ENCODE peak calls at places on chromosomes 2 and 18, in seven cellular contexts. One of them, this sample, is unnamed.

GRCh38 chr2:66427219-66427768 is 7.6 kb upstream of the MEIS1 start:
- DNase-seq in activated CD8-positive, alpha-beta T cell treated with anti-CD3 and anti-CD28 coated beads for 36 hours: no peak
- DNase-seq in retinal pigment epithelial cell: no peak
- DNase-seq in hepatocyte: peak; percentile 44
- DNase-seq in brain microvascular endothelial cell: no peak
- DNase-seq in fibroblast of mammary gland: no peak
- DNase-seq in D721Med: no peak
- DNase-seq in this sample: no peak

GRCh38 chr2:85578243-85579180 is 1.1 kb downstream of the VAMP8 start:
- DNase-seq in fibroblast of mammary gland: no peak
- DNase-seq in D721Med: no peak
- DNase-seq in brain microvascular endothelial cell: no peak
- DNase-seq in retinal pigment epithelial cell: no peak
- DNase-seq in activated CD8-positive, alpha-beta T cell treated with anti-CD3 and anti-CD28 coated beads for 36 hours: peak; percentile 54
- DNase-seq in hepatocyte: no peak
- DNase-seq in this sample: no peak

GRCh38 chr2:200662727-200663126 is 76.9 kb downstream of the AOX1 start:
- DNase-seq in activated CD8-positive, alpha-beta T cell treated with anti-CD3 and anti-CD28 coated beads for 36 hours: no peak
- DNase-seq in fibroblast of mammary gland: peak; percentile 88
- DNase-seq in hepatocyte: peak; percentile 42
- DNase-seq in retinal pigment epithelial cell: peak; percentile 72
- DNase-seq in D721Med: no peak
- DNase-seq in brain microvascular endothelial cell: peak; percentile 35
- DNase-seq in this sample: peak; percentile 43

GRCh38 chr2:237600205-237600846 is 9.8 kb upstream of the RAB17 start:
- DNase-seq in hepatocyte: peak; percentile 68
- DNase-seq in brain microvascular endothelial cell: peak; percentile 45
- DNase-seq in activated CD8-positive, alpha-beta T cell treated with anti-CD3 and anti-CD28 coated beads for 36 hours: no peak
- DNase-seq in D721Med: no peak
- DNase-seq in retinal pigment epithelial cell: no peak
- DNase-seq in fibroblast of mammary gland: peak; percentile 66
- DNase-seq in this sample: no peak

GRCh38 chr2:119584469-119584868 is 40.2 kb downstream of the CFAP221 start:
- DNase-seq in fibroblast of mammary gland: no peak
- DNase-seq in brain microvascular endothelial cell: no peak
- DNase-seq in hepatocyte: no peak
- DNase-seq in activated CD8-positive, alpha-beta T cell treated with anti-CD3 and anti-CD28 coated beads for 36 hours: no peak
- DNase-seq in retinal pigment epithelial cell: no peak
- DNase-seq in D721Med: no peak
- DNase-seq in this sample: no peak

GRCh38 chr2:109340381-109340780 is 211.4 kb downstream of the SH3RF3 start:
- DNase-seq in fibroblast of mammary gland: no peak
- DNase-seq in brain microvascular endothelial cell: no peak
- DNase-seq in D721Med: no peak
- DNase-seq in activated CD8-positive, alpha-beta T cell treated with anti-CD3 and anti-CD28 coated beads for 36 hours: no peak
- DNase-seq in retinal pigment epithelial cell: no peak
- DNase-seq in hepatocyte: no peak
- DNase-seq in this sample: no peak

GRCh38 chr2:194087569-194087968 is 1569.5 kb upstream of the SLC39A10 start:
- DNase-seq in activated CD8-positive, alpha-beta T cell treated with anti-CD3 and anti-CD28 coated beads for 36 hours: no peak
- DNase-seq in D721Med: no peak
- DNase-seq in hepatocyte: no peak
- DNase-seq in retinal pigment epithelial cell: peak; percentile 87
- DNase-seq in fibroblast of mammary gland: no peak
- DNase-seq in brain microvascular endothelial cell: no peak
- DNase-seq in this sample: no peak

GRCh38 chr2:169765523-169765922 is 31.9 kb downstream of the KLHL23 start:
- DNase-seq in brain microvascular endothelial cell: peak; percentile 43
- DNase-seq in retinal pigment epithelial cell: peak; percentile 16
- DNase-seq in hepatocyte: peak; percentile 23
- DNase-seq in fibroblast of mammary gland: peak; percentile 54
- DNase-seq in D721Med: no peak
- DNase-seq in activated CD8-positive, alpha-beta T cell treated with anti-CD3 and anti-CD28 coated beads for 36 hours: no peak
- DNase-seq in this sample: no peak

GRCh38 chr18:55407774-55408535 is 180.0 kb downstream of the TCF4 start:
- DNase-seq in brain microvascular endothelial cell: no peak
- DNase-seq in hepatocyte: no peak
- DNase-seq in fibroblast of mammary gland: no peak
- DNase-seq in D721Med: no peak
- DNase-seq in activated CD8-positive, alpha-beta T cell treated with anti-CD3 and anti-CD28 coated beads for 36 hours: no peak
- DNase-seq in retinal pigment epithelial cell: no peak
- DNase-seq in this sample: no peak

GRCh38 chr2:9284521-9285297 is 78.1 kb downstream of the ASAP2 start:
- DNase-seq in activated CD8-positive, alpha-beta T cell treated with anti-CD3 and anti-CD28 coated beads for 36 hours: no peak
- DNase-seq in D721Med: no peak
- DNase-seq in brain microvascular endothelial cell: no peak
- DNase-seq in fibroblast of mammary gland: no peak
- DNase-seq in hepatocyte: no peak
- DNase-seq in retinal pigment epithelial cell: no peak
- DNase-seq in this sample: no peak

GRCh38 chr18:74840492-74841167 is 243.0 kb downstream of the ZNF407 start:
- DNase-seq in fibroblast of mammary gland: peak; percentile 80
- DNase-seq in activated CD8-positive, alpha-beta T cell treated with anti-CD3 and anti-CD28 coated beads for 36 hours: peak; percentile 12
- DNase-seq in hepatocyte: no peak
- DNase-seq in D721Med: no peak
- DNase-seq in retinal pigment epithelial cell: no peak
- DNase-seq in brain microvascular endothelial cell: peak; percentile 76
- DNase-seq in this sample: peak; percentile 25

GRCh38 chr18:2410688-2411087 is 160.6 kb downstream of the METTL4 start:
- DNase-seq in hepatocyte: peak; percentile 55
- DNase-seq in D721Med: no peak
- DNase-seq in brain microvascular endothelial cell: peak; percentile 22
- DNase-seq in fibroblast of mammary gland: no peak
- DNase-seq in activated CD8-positive, alpha-beta T cell treated with anti-CD3 and anti-CD28 coated beads for 36 hours: no peak
- DNase-seq in retinal pigment epithelial cell: peak; percentile 86
- DNase-seq in this sample: peak; percentile 44

GRCh38 chr2:105977807-105978206 is 216.3 kb downstream of the UXS1 start:
- DNase-seq in D721Med: no peak
- DNase-seq in hepatocyte: no peak
- DNase-seq in brain microvascular endothelial cell: no peak
- DNase-seq in activated CD8-positive, alpha-beta T cell treated with anti-CD3 and anti-CD28 coated beads for 36 hours: no peak
- DNase-seq in retinal pigment epithelial cell: no peak
- DNase-seq in fibroblast of mammary gland: no peak
- DNase-seq in this sample: no peak

GRCh38 chr2:43174368-43175186 is 51.8 kb downstream of the ZFP36L2 start:
- DNase-seq in brain microvascular endothelial cell: no peak
- DNase-seq in retinal pigment epithelial cell: no peak
- DNase-seq in D721Med: no peak
- DNase-seq in hepatocyte: no peak
- DNase-seq in activated CD8-positive, alpha-beta T cell treated with anti-CD3 and anti-CD28 coated beads for 36 hours: peak; percentile 90
- DNase-seq in fibroblast of mammary gland: no peak
- DNase-seq in this sample: no peak

GRCh38 chr2:24024018-24024417 is 14.1 kb downstream of the MFSD2B start:
- DNase-seq in activated CD8-positive, alpha-beta T cell treated with anti-CD3 and anti-CD28 coated beads for 36 hours: no peak
- DNase-seq in brain microvascular endothelial cell: peak; percentile 55
- DNase-seq in D721Med: no peak
- DNase-seq in hepatocyte: no peak
- DNase-seq in retinal pigment epithelial cell: no peak
- DNase-seq in fibroblast of mammary gland: peak; percentile 59
- DNase-seq in this sample: no peak

GRCh38 chr18:11488175-11488574 is 121.2 kb upstream of the SLC35G4 start:
- DNase-seq in D721Med: no peak
- DNase-seq in activated CD8-positive, alpha-beta T cell treated with anti-CD3 and anti-CD28 coated beads for 36 hours: no peak
- DNase-seq in hepatocyte: no peak
- DNase-seq in retinal pigment epithelial cell: no peak
- DNase-seq in brain microvascular endothelial cell: peak; percentile 63
- DNase-seq in fibroblast of mammary gland: peak; percentile 36
- DNase-seq in this sample: no peak

GRCh38 chr2:53877112-53877511 is 17.3 kb upstream of the GPR75 start:
- DNase-seq in hepatocyte: no peak
- DNase-seq in D721Med: no peak
- DNase-seq in activated CD8-positive, alpha-beta T cell treated with anti-CD3 and anti-CD28 coated beads for 36 hours: no peak
- DNase-seq in brain microvascular endothelial cell: no peak
- DNase-seq in fibroblast of mammary gland: no peak
- DNase-seq in retinal pigment epithelial cell: no peak
- DNase-seq in this sample: no peak

GRCh38 chr2:16664052-16664731 is 1.4 kb downstream of the CYRIA start:
- DNase-seq in fibroblast of mammary gland: peak; percentile 84
- DNase-seq in retinal pigment epithelial cell: no peak
- DNase-seq in hepatocyte: peak; percentile 70
- DNase-seq in activated CD8-positive, alpha-beta T cell treated with anti-CD3 and anti-CD28 coated beads for 36 hours: no peak
- DNase-seq in D721Med: no peak
- DNase-seq in brain microvascular endothelial cell: peak; percentile 93
- DNase-seq in this sample: no peak

GRCh38 chr2:144330951-144331651 is 188.8 kb downstream of the ZEB2 start:
- DNase-seq in brain microvascular endothelial cell: no peak
- DNase-seq in fibroblast of mammary gland: peak; percentile 19
- DNase-seq in retinal pigment epithelial cell: no peak
- DNase-seq in hepatocyte: peak; percentile 16
- DNase-seq in D721Med: no peak
- DNase-seq in activated CD8-positive, alpha-beta T cell treated with anti-CD3 and anti-CD28 coated beads for 36 hours: peak; percentile 60
- DNase-seq in this sample: no peak

GRCh38 chr2:64632855-64633819 is 20.6 kb downstream of the SERTAD2 start:
- DNase-seq in D721Med: no peak
- DNase-seq in fibroblast of mammary gland: peak; percentile 79
- DNase-seq in hepatocyte: no peak
- DNase-seq in retinal pigment epithelial cell: no peak
- DNase-seq in activated CD8-positive, alpha-beta T cell treated with anti-CD3 and anti-CD28 coated beads for 36 hours: no peak
- DNase-seq in brain microvascular endothelial cell: no peak
- DNase-seq in this sample: no peak

GRCh38 chr2:149832256-149832655 is 244.7 kb upstream of the MMADHC start:
- DNase-seq in D721Med: no peak
- DNase-seq in brain microvascular endothelial cell: no peak
- DNase-seq in hepatocyte: no peak
- DNase-seq in activated CD8-positive, alpha-beta T cell treated with anti-CD3 and anti-CD28 coated beads for 36 hours: no peak
- DNase-seq in retinal pigment epithelial cell: no peak
- DNase-seq in fibroblast of mammary gland: no peak
- DNase-seq in this sample: no peak

GRCh38 chr2:9844036-9844483 is 786 bp downstream of the TAF1B start:
- DNase-seq in fibroblast of mammary gland: peak; percentile 54
- DNase-seq in hepatocyte: no peak
- DNase-seq in retinal pigment epithelial cell: no peak
- DNase-seq in activated CD8-positive, alpha-beta T cell treated with anti-CD3 and anti-CD28 coated beads for 36 hours: peak; percentile 22
- DNase-seq in brain microvascular endothelial cell: no peak
- DNase-seq in D721Med: no peak
- DNase-seq in this sample: no peak

GRCh38 chr2:128306081-128306930 is 12.4 kb downstream of the HS6ST1 start:
- DNase-seq in D721Med: peak; percentile 90
- DNase-seq in hepatocyte: peak; percentile 87
- DNase-seq in brain microvascular endothelial cell: peak; percentile 96
- DNase-seq in fibroblast of mammary gland: peak; percentile 98
- DNase-seq in activated CD8-positive, alpha-beta T cell treated with anti-CD3 and anti-CD28 coated beads for 36 hours: no peak
- DNase-seq in retinal pigment epithelial cell: peak; percentile 58
- DNase-seq in this sample: peak; percentile 83
- TF ChIP-seq CTCF in D721Med: peak; percentile 36
- TF ChIP-seq CTCF in hepatocyte: peak; percentile 58
- TF ChIP-seq CTCF in brain microvascular endothelial cell: peak; percentile 74
- TF ChIP-seq CTCF in fibroblast of mammary gland: peak; percentile 58
- TF ChIP-seq CTCF in activated CD8-positive, alpha-beta T cell treated with anti-CD3 and anti-CD28 coated beads for 36 hours: no peak
- TF ChIP-seq CTCF in retinal pigment epithelial cell: peak; percentile 48
- TF ChIP-seq CTCF in this sample: peak; percentile 60

DNA sequence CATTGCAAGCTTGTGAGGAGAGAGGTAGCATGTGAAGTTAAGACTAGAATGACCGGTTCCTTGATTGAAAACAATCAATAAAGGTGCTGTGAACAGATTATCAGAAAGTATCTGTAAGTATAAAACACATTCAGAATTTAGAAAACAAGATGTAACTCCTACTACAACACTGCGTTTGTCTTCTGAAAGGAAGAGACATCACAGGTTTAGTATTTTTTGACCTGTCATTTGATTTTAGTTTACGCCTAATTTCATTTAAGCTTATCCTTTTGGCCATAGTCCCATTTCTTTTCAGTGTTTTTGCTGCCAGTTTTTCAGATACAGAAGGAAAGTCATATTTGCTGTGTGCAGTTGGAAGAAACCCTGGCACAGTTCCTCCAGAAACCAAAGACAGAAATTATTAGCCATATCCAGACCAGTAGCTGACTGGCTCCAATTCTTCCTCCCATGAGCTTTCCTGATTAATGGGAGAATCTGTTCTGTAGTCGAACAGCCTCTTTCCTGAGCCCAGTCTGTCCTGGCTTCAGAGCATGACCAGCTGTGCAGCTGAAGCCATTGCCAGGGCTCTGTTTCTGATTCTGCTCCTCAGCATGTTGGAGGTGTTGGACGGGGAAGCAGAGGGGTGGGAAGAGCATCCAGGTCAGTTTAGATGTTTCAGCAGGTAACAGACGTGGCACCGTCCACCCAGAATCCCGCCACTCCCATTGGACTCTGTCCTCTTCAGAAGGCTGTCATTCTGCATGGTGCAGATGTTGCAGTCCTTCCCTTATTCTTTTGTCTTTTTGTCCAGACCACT is 61.0 kb downstream of the CRIM1 start:
- DNase-seq in D721Med: no peak
- DNase-seq in fibroblast of mammary gland: no peak
- DNase-seq in hepatocyte: no peak
- DNase-seq in activated CD8-positive, alpha-beta T cell treated with anti-CD3 and anti-CD28 coated beads for 36 hours: no peak
- DNase-seq in retinal pigment epithelial cell: no peak
- DNase-seq in brain microvascular endothelial cell: no peak
- DNase-seq in this sample: no peak
- TF ChIP-seq CTCF in D721Med: no peak
- TF ChIP-seq CTCF in fibroblast of mammary gland: no peak
- TF ChIP-seq CTCF in hepatocyte: no peak
- TF ChIP-seq CTCF in activated CD8-positive, alpha-beta T cell treated with anti-CD3 and anti-CD28 coated beads for 36 hours: no peak
- TF ChIP-seq CTCF in retinal pigment epithelial cell: no peak
- TF ChIP-seq CTCF in brain microvascular endothelial cell: no peak
- TF ChIP-seq CTCF in this sample: no peak

DNA sequence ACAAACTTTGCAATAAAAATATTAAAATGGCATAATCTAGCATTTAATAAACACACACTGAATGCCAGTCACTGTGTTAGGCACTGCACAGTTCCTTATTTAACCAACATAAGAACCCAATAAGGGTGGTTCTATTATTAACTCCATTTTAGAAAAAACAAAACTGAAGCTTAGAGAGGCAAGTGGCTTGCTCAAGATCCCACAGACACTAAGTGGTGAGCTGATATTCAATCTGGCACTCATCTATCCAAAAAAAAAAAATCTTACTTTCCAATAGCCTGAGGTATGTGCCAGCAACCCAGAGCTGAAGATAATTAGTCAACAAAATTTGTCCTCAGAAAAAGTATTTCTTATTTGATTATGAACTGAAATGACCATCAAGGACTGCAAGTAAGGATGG is 799 bp downstream of the CYTIP start:
- DNase-seq in brain microvascular endothelial cell: no peak
- DNase-seq in fibroblast of mammary gland: no peak
- DNase-seq in activated CD8-positive, alpha-beta T cell treated with anti-CD3 and anti-CD28 coated beads for 36 hours: no peak
- DNase-seq in retinal pigment epithelial cell: no peak
- DNase-seq in hepatocyte: no peak
- DNase-seq in D721Med: no peak
- DNase-seq in this sample: no peak
- TF ChIP-seq CTCF in brain microvascular endothelial cell: no peak
- TF ChIP-seq CTCF in fibroblast of mammary gland: no peak
- TF ChIP-seq CTCF in activated CD8-positive, alpha-beta T cell treated with anti-CD3 and anti-CD28 coated beads for 36 hours: no peak
- TF ChIP-seq CTCF in retinal pigment epithelial cell: no peak
- TF ChIP-seq CTCF in hepatocyte: no peak
- TF ChIP-seq CTCF in D721Med: no peak
- TF ChIP-seq CTCF in this sample: no peak

DNA sequence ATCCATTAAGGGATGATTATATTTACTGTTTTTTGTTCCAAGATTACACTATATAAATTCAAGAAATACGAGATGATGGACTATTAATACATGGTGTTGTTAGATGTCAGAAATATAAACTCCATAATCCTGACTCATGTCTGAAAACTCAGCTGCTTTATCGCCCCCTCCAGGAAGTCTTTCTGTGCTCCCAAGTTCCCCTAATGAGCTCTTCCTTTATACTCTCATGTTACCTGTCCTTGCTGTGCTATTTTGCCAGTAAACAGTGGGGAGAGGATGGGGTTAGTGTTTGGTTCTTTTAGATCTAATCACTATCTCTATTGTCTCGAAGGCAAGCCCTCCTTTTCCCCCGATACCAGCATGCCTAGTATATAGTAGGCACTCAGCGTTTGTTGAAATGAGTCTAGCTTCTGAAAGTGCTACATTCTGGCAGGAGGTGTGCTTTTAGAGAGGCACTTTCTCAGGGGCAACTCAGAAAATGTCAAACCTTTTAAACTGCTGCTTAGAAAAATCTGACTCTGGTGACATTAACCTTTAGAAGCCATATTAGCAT is 21.4 kb upstream of the BARD1 start:
- DNase-seq in hepatocyte: peak; percentile 28
- DNase-seq in activated CD8-positive, alpha-beta T cell treated with anti-CD3 and anti-CD28 coated beads for 36 hours: peak; percentile 17
- DNase-seq in D721Med: no peak
- DNase-seq in retinal pigment epithelial cell: no peak
- DNase-seq in fibroblast of mammary gland: peak; percentile 42
- DNase-seq in brain microvascular endothelial cell: peak; percentile 27
- DNase-seq in this sample: no peak
- TF ChIP-seq CTCF in hepatocyte: peak; percentile 41
- TF ChIP-seq CTCF in activated CD8-positive, alpha-beta T cell treated with anti-CD3 and anti-CD28 coated beads for 36 hours: no peak
- TF ChIP-seq CTCF in D721Med: no peak
- TF ChIP-seq CTCF in retinal pigment epithelial cell: peak; percentile 58
- TF ChIP-seq CTCF in fibroblast of mammary gland: peak; percentile 54
- TF ChIP-seq CTCF in brain microvascular endothelial cell: peak; percentile 66
- TF ChIP-seq CTCF in this sample: peak; percentile 25